ENCODE peak calls at places on chromosomes 3 and 15, in ten cellular contexts. G is dorsolateral prefrontal cortex, J is AG10803, I is choroid plexus epithelial cell, C is GM12865, F is upper lobe of right lung, K is HFF-Myc, B is thoracic aorta, Q is retinal pigment epithelial cell, R is tibial nerve. M is an unnamed sample.

GRCh38 chr3:39319249-39319648 is 10.3 kb upstream of the CCR8 start:
- DNase-seq in G (no peak), J (no peak), I (no peak), C (no peak), F (no peak), K (no peak), B (no peak), Q (no peak), R (no peak), M (no peak)

GRCh38 chr15:78685925-78686324 is 44.9 kb upstream of the CHRNB4 start:
- DNase-seq in G (no peak), J (no peak), I (no peak), C (no peak), F (no peak), K (no peak), B (no peak), Q (no peak), R (no peak), M (no peak)

GRCh38 chr3:882526-882925 is 210.3 kb upstream of the CNTN6 start:
- DNase-seq in G (no peak), J (peak), I (no peak), C (no peak), F (no peak), K (no peak), B (no peak), Q (peak), R (no peak), M (peak)

GRCh38 chr15:64915518-64916227 is 4.0 kb downstream of the ANKDD1A start:
- DNase-seq in G (no peak), J (no peak), I (no peak), C (no peak), F (peak), K (no peak), B (no peak), Q (no peak), R (no peak), M (no peak)

GRCh38 chr3:72189344-72189743 is 404.4 kb upstream of the PROK2 start:
- DNase-seq in G (no peak), J (no peak), I (no peak), C (no peak), F (no peak), K (no peak), B (no peak), Q (no peak), R (no peak), M (no peak)

GRCh38 chr3:14988988-14989394 is 41.6 kb downstream of the NR2C2 start:
- DNase-seq in G (no peak), J (no peak), I (no peak), C (peak), F (no peak), K (no peak), B (no peak), Q (no peak), R (no peak), M (no peak)

GRCh38 chr3:55765906-55766701 is 279.0 kb upstream of the WNT5A start:
- DNase-seq in G (no peak), J (no peak), I (no peak), C (no peak), F (no peak), K (no peak), B (no peak), Q (no peak), R (no peak), M (no peak)

GRCh38 chr3:194740859-194741486 is 55.3 kb downstream of the FAM43A start:
- DNase-seq in G (no peak), J (peak), I (peak), C (peak), F (no peak), K (peak), B (no peak), Q (peak), R (no peak), M (peak)

GRCh38 chr3:1365528-1365927 is 272.7 kb downstream of the CNTN6 start:
- DNase-seq in G (no peak), J (no peak), I (no peak), C (no peak), F (no peak), K (no peak), B (no peak), Q (no peak), R (no peak), M (no peak)

GRCh38 chr3:16132190-16132589 is 42.3 kb upstream of the GALNT15 start:
- DNase-seq in G (no peak), J (no peak), I (no peak), C (no peak), F (no peak), K (no peak), B (no peak), Q (no peak), R (no peak), M (no peak)

GRCh38 chr3:98353554-98353953 is at the start of gene OR5K4:
- DNase-seq in G (no peak), J (no peak), I (no peak), C (no peak), F (no peak), K (no peak), B (no peak), Q (no peak), R (no peak), M (no peak)

GRCh38 chr3:160450846-160451245 is 1.3 kb upstream of the TRIM59 start:
- DNase-seq in G (no peak), J (peak), I (peak), C (no peak), F (no peak), K (peak), B (no peak), Q (peak), R (no peak), M (peak)

GRCh38 chr15:39605146-39605545 is 24.3 kb downstream of the THBS1 start:
- DNase-seq in G (no peak), J (peak), I (no peak), C (no peak), F (no peak), K (no peak), B (no peak), Q (no peak), R (no peak), M (no peak)

GRCh38 chr15:89115547-89115946 is 27.3 kb downstream of the ABHD2 start:
- DNase-seq in G (no peak), J (no peak), I (peak), C (no peak), F (no peak), K (no peak), B (no peak), Q (no peak), R (no peak), M (no peak)

GRCh38 chr3:133895208-133896001 is at the start of gene RAB6B:
- DNase-seq in G (no peak), J (peak), I (peak), C (peak), F (peak), K (no peak), B (no peak), Q (no peak), R (no peak), M (no peak)

GRCh38 chr15:98727115-98728040 is 79.0 kb downstream of the IGF1R start:
- DNase-seq in G (no peak), J (peak), I (peak), C (no peak), F (peak), K (peak), B (peak), Q (peak), R (peak), M (peak)

GRCh38 chr15:84818221-84819131 is 1.3 kb downstream of the ALPK3 start:
- DNase-seq in G (no peak), J (no peak), I (peak), C (peak), F (peak), K (no peak), B (no peak), Q (no peak), R (no peak), M (no peak)

GRCh38 chr3:52705688-52706686 is at the start of the genes GLT8D1 and SPCS1:
- DNase-seq in G (peak), J (peak), I (peak), C (peak), F (peak), K (no peak), B (peak), Q (peak), R (peak), M (no peak)

GRCh38 chr3:141174683-141175082 is 56.9 kb upstream of the PXYLP1 start:
- DNase-seq in G (no peak), J (no peak), I (no peak), C (no peak), F (no peak), K (no peak), B (no peak), Q (no peak), R (no peak), M (no peak)

GRCh38 chr3:192169332-192169915 is 557.9 kb downstream of the FGF12 start:
- DNase-seq in G (no peak), J (no peak), I (no peak), C (no peak), F (no peak), K (no peak), B (no peak), Q (no peak), R (no peak), M (no peak)

GRCh38 chr3:188153498-188153948 is 434 bp upstream of the LPP start:
- DNase-seq in G (no peak), J (peak), I (peak), C (no peak), F (peak), K (peak), B (peak), Q (peak), R (peak), M (no peak)

GRCh38 chr3:195522254-195523023 is 20.7 kb downstream of the PPP1R2 start:
- DNase-seq in G (no peak), J (peak), I (peak), C (peak), F (no peak), K (peak), B (no peak), Q (no peak), R (no peak), M (no peak)

GRCh38 chr15:61393524-61393923 is 164.4 kb upstream of the RORA start:
- DNase-seq in G (no peak), J (no peak), I (no peak), C (no peak), F (no peak), K (no peak), B (no peak), Q (no peak), R (no peak), M (no peak)

GRCh38 chr15:69849232-69849610 is 248.5 kb downstream of the TLE3 start:
- DNase-seq in G (no peak), J (no peak), I (peak), C (no peak), F (no peak), K (no peak), B (no peak), Q (no peak), R (no peak), M (no peak)

GRCh38 chr3:132332082-132332964 is 15.1 kb downstream of the ACP3 start:
- DNase-seq in G (no peak), J (no peak), I (no peak), C (no peak), F (no peak), K (no peak), B (no peak), Q (no peak), R (no peak), M (no peak)

GRCh38 chr15:41465822-41466421 is 27.8 kb upstream of the ITPKA start:
- DNase-seq in G (no peak), J (peak), I (peak), C (peak), F (no peak), K (no peak), B (no peak), Q (peak), R (no peak), M (no peak)

GRCh38 chr15:57527382-57528091 is 64.2 kb upstream of the MYZAP start:
- DNase-seq in G (no peak), J (peak), I (peak), C (peak), F (no peak), K (peak), B (no peak), Q (no peak), R (peak), M (no peak)
- H3K4me3 ChIP-seq in G (no peak), J (no peak), I (no peak), C (no peak), F (no peak), K (no peak), B (no peak), Q (no peak), R (no peak), M (no peak)

DNA sequence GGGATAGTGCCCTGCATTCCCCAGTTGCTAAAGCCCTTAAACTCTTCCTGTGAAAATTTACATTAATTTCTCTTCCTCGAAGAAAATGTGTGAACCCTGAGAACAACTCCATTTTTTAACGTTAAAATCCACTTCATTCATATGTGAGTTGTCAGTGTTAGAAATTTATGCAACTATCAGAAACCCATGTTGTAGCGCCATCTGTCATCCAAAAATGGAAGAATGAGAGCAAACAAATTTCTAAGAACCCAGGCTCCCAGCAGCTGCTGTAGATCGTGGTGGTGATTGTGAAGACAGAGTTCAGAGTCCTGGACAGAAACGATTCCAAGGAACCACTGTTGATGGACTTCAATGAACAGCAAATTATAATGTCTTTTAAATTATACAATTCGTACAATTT is 179.7 kb upstream of the NDN start:
- DNase-seq in G (no peak), J (no peak), I (no peak), C (no peak), F (no peak), K (no peak), B (no peak), Q (no peak), R (no peak), M (no peak)
- TF ChIP-seq CTCF in G (peak), J (peak), I (peak), C (no peak), F (peak), K (no peak), B (no peak), Q (peak), R (no peak), M (peak)

DNA sequence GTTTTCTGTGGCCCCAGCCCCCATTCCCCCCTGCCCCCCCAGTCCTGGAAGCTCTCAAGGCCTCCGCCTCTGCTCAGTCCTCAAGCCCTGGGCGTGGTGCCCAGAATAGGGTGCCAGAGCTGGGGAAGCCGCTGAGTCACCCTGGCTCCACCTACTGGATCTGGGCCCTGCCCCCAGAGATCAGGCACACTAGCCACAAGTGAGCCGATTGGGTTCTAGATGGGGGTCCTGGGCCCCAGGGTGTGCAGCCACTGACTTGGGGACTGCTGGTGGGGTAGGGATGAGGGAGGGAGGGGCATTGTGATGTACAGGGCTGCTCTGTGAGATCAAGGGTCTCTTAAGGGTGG is 5.7 kb downstream of the EIF4G1 start:
- DNase-seq in G (peak), J (peak), I (peak), C (no peak), F (peak), K (peak), B (peak), Q (peak), R (peak), M (no peak)
- H3K4me3 ChIP-seq in G (no peak), J (peak), I (no peak), C (no peak), F (peak), K (peak), B (peak), Q (peak), R (peak), M (peak)

DNA sequence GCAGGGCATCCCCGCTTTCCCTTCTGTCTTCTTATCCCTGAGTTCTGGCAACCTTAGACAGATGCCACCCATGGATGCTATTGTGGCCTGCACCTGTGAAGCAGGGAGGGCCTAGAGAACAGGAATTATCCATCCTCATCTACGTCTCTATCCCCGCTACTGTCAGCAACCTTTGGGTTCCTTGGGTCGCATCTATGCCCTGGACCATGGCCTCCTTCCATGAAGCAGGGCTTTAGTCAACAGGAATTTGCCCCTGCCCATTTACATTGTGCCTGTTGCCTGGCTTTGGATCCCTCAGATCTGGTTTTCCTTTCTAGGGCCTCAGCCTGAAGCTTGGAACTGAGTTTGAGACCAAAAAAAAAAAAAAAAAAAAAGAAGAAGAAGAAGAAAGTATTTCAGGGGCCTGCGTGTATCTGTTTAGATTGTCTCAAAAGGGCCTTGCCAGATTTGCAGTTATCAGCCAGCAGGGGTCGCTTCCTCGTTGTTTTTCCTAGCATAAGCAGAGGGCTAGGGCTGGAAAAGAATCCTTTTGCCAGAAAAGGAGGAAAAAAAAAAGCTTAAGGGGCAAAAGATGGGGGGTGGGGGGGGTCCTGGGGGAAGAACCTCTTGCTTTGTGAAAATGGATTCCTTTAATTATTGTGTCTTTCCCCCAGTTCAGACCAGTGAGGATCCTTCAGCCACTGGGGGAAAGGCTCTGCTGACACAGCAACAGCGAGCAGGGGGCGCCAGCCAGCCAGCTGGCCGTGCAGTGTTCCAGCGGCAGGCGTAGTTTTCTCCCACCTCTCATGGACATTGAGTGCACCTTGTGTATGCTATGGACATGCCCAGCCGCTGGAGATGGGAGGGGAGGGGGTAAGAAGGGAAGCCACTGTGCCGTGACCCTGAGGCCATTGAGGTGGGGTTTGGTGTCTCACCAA is 65.7 kb upstream of the ALDH1L1 start:
- DNase-seq in G (no peak), J (peak), I (peak), C (peak), F (peak), K (peak), B (no peak), Q (no peak), R (peak), M (no peak)
- TF ChIP-seq CTCF in G (peak), J (peak), I (peak), C (peak), F (peak), K (peak), B (peak), Q (peak), R (peak), M (peak)

DNA sequence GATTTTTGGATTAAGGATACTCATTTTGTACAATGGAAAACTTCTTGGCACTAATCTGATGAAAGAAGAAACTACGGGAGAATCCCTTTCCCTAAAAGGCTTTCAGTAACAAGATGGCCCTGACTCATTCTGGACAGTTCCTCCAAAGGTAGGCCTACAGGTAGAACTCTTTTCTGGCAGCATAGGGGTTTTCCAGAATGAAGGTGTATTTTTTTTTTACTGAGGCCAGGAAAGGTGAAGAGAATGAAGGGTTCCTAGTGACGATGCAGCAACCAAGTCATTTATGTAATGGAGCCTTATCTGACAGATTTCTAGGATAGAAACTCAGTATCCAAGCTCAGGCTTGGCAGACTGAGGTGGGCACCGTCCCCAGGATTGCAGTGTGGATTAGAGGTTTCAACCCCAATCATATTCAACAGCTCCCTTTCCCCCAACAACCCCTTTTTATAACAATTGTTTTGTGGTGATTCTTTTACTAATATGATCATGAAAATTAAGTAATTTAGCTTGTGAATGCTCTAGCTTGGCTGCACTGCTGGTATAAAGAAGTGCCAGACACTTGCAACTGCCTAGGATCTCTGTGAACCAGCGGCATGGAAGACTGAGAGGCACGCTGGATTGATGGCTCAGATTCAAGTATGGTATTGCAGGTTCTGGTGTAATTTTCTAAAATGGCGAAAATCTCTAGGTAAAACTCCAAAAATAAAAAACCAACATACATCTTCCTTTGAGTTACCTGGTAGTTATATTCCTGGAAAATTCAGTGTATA is 8.7 kb upstream of the TRIM69 start:
- DNase-seq in G (no peak), J (no peak), I (no peak), C (peak), F (no peak), K (no peak), B (no peak), Q (no peak), R (no peak), M (no peak)
- H3K4me3 ChIP-seq in G (peak), J (no peak), I (no peak), C (peak), F (peak), K (no peak), B (peak), Q (no peak), R (no peak), M (no peak)

GRCh38 chr3:42118762-42119361 is 27.7 kb downstream of the TRAK1 start:
- DNase-seq in G (no peak), J (no peak), I (peak), C (peak), F (no peak), K (no peak), B (no peak), Q (no peak), R (peak), M (no peak)
- TF ChIP-seq CTCF in G (peak), J (peak), I (peak), C (peak), F (peak), K (peak), B (no peak), Q (peak), R (peak), M (peak)